ENCODE peak calls at places on chromosomes 7 and 10, in nine cellular contexts. One of them, this sample, is unnamed.

GRCh38 chr7:112495820-112496462 is 15.2 kb downstream of the LSMEM1 start:
- DNase-seq in CD14-positive monocyte: no peak
- DNase-seq in CD8-positive, alpha-beta T cell: peak
- DNase-seq in upper lobe of left lung: no peak
- DNase-seq in tibial artery: peak
- DNase-seq in fibroblast of mammary gland: peak
- DNase-seq in adrenal gland: peak
- DNase-seq in IMR-90: peak
- DNase-seq in astrocyte: peak
- DNase-seq in this sample: peak

GRCh38 chr10:71547841-71548493 is 151.2 kb downstream of the CDH23 start:
- DNase-seq in CD14-positive monocyte: no peak
- DNase-seq in CD8-positive, alpha-beta T cell: no peak
- DNase-seq in upper lobe of left lung: no peak
- DNase-seq in tibial artery: peak
- DNase-seq in fibroblast of mammary gland: peak
- DNase-seq in adrenal gland: peak
- DNase-seq in IMR-90: peak
- DNase-seq in astrocyte: peak
- DNase-seq in this sample: peak

GRCh38 chr10:124539935-124540641 is 78.5 kb downstream of the LHPP start:
- DNase-seq in CD14-positive monocyte: no peak
- DNase-seq in CD8-positive, alpha-beta T cell: peak
- DNase-seq in upper lobe of left lung: peak
- DNase-seq in tibial artery: peak
- DNase-seq in fibroblast of mammary gland: peak
- DNase-seq in adrenal gland: peak
- DNase-seq in IMR-90: peak
- DNase-seq in astrocyte: no peak
- DNase-seq in this sample: peak

GRCh38 chr7:130356121-130356759 is 11.6 kb downstream of the CPA5 start:
- DNase-seq in CD14-positive monocyte: peak
- DNase-seq in CD8-positive, alpha-beta T cell: no peak
- DNase-seq in upper lobe of left lung: no peak
- DNase-seq in tibial artery: peak
- DNase-seq in fibroblast of mammary gland: peak
- DNase-seq in adrenal gland: peak
- DNase-seq in IMR-90: peak
- DNase-seq in astrocyte: peak
- DNase-seq in this sample: peak

GRCh38 chr10:127198307-127198706 is 1.9 kb upstream of the INSYN2A start:
- DNase-seq in CD14-positive monocyte: no peak
- DNase-seq in CD8-positive, alpha-beta T cell: no peak
- DNase-seq in upper lobe of left lung: no peak
- DNase-seq in tibial artery: no peak
- DNase-seq in fibroblast of mammary gland: no peak
- DNase-seq in adrenal gland: no peak
- DNase-seq in IMR-90: no peak
- DNase-seq in astrocyte: no peak
- DNase-seq in this sample: no peak

GRCh38 chr10:11295492-11295891 is 277.8 kb downstream of the CELF2 start:
- DNase-seq in CD14-positive monocyte: no peak
- DNase-seq in CD8-positive, alpha-beta T cell: no peak
- DNase-seq in upper lobe of left lung: no peak
- DNase-seq in tibial artery: no peak
- DNase-seq in fibroblast of mammary gland: no peak
- DNase-seq in adrenal gland: no peak
- DNase-seq in IMR-90: no peak
- DNase-seq in astrocyte: no peak
- DNase-seq in this sample: no peak

GRCh38 chr10:132746386-132746785 is 39.6 kb downstream of the NKX6-2 start:
- DNase-seq in CD14-positive monocyte: no peak
- DNase-seq in CD8-positive, alpha-beta T cell: no peak
- DNase-seq in upper lobe of left lung: peak
- DNase-seq in tibial artery: no peak
- DNase-seq in fibroblast of mammary gland: no peak
- DNase-seq in adrenal gland: no peak
- DNase-seq in IMR-90: no peak
- DNase-seq in astrocyte: no peak
- DNase-seq in this sample: no peak

GRCh38 chr7:75575488-75576112 is 83.5 kb downstream of the SPDYE5 start:
- DNase-seq in CD14-positive monocyte: no peak
- DNase-seq in CD8-positive, alpha-beta T cell: no peak
- DNase-seq in upper lobe of left lung: no peak
- DNase-seq in tibial artery: no peak
- DNase-seq in fibroblast of mammary gland: peak
- DNase-seq in adrenal gland: no peak
- DNase-seq in IMR-90: no peak
- DNase-seq in astrocyte: no peak
- DNase-seq in this sample: no peak

GRCh38 chr10:29681700-29682444 is 47.1 kb upstream of the SVIL start:
- DNase-seq in CD14-positive monocyte: peak
- DNase-seq in CD8-positive, alpha-beta T cell: peak
- DNase-seq in upper lobe of left lung: no peak
- DNase-seq in tibial artery: peak
- DNase-seq in fibroblast of mammary gland: no peak
- DNase-seq in adrenal gland: no peak
- DNase-seq in IMR-90: no peak
- DNase-seq in astrocyte: no peak
- DNase-seq in this sample: no peak

GRCh38 chr10:110404825-110405224 is 92.9 kb upstream of the DUSP5 start:
- DNase-seq in CD14-positive monocyte: no peak
- DNase-seq in CD8-positive, alpha-beta T cell: no peak
- DNase-seq in upper lobe of left lung: no peak
- DNase-seq in tibial artery: no peak
- DNase-seq in fibroblast of mammary gland: no peak
- DNase-seq in adrenal gland: no peak
- DNase-seq in IMR-90: no peak
- DNase-seq in astrocyte: no peak
- DNase-seq in this sample: no peak

GRCh38 chr7:1246871-1247526 is 14.3 kb downstream of the UNCX start:
- DNase-seq in CD14-positive monocyte: no peak
- DNase-seq in CD8-positive, alpha-beta T cell: no peak
- DNase-seq in upper lobe of left lung: peak
- DNase-seq in tibial artery: no peak
- DNase-seq in fibroblast of mammary gland: no peak
- DNase-seq in adrenal gland: no peak
- DNase-seq in IMR-90: no peak
- DNase-seq in astrocyte: no peak
- DNase-seq in this sample: no peak

GRCh38 chr7:92631830-92632487 is 41.8 kb upstream of the FAM133B start:
- DNase-seq in CD14-positive monocyte: no peak
- DNase-seq in CD8-positive, alpha-beta T cell: no peak
- DNase-seq in upper lobe of left lung: no peak
- DNase-seq in tibial artery: no peak
- DNase-seq in fibroblast of mammary gland: no peak
- DNase-seq in adrenal gland: no peak
- DNase-seq in IMR-90: no peak
- DNase-seq in astrocyte: no peak
- DNase-seq in this sample: no peak

GRCh38 chr10:125208854-125209545 is 48.6 kb upstream of the CTBP2 start:
- DNase-seq in CD14-positive monocyte: no peak
- DNase-seq in CD8-positive, alpha-beta T cell: no peak
- DNase-seq in upper lobe of left lung: no peak
- DNase-seq in tibial artery: no peak
- DNase-seq in fibroblast of mammary gland: no peak
- DNase-seq in adrenal gland: no peak
- DNase-seq in IMR-90: no peak
- DNase-seq in astrocyte: no peak
- DNase-seq in this sample: no peak

GRCh38 chr10:91759581-91759986 is 38.6 kb upstream of the TNKS2 start:
- DNase-seq in CD14-positive monocyte: no peak
- DNase-seq in CD8-positive, alpha-beta T cell: no peak
- DNase-seq in upper lobe of left lung: no peak
- DNase-seq in tibial artery: no peak
- DNase-seq in fibroblast of mammary gland: peak
- DNase-seq in adrenal gland: no peak
- DNase-seq in IMR-90: peak
- DNase-seq in astrocyte: peak
- DNase-seq in this sample: peak

GRCh38 chr7:37531225-37531624 is 82.6 kb upstream of the ELMO1 start:
- DNase-seq in CD14-positive monocyte: no peak
- DNase-seq in CD8-positive, alpha-beta T cell: no peak
- DNase-seq in upper lobe of left lung: no peak
- DNase-seq in tibial artery: no peak
- DNase-seq in fibroblast of mammary gland: no peak
- DNase-seq in adrenal gland: no peak
- DNase-seq in IMR-90: no peak
- DNase-seq in astrocyte: no peak
- DNase-seq in this sample: no peak

GRCh38 chr10:70425096-70425495 is 16.4 kb downstream of the NODAL start:
- DNase-seq in CD14-positive monocyte: no peak
- DNase-seq in CD8-positive, alpha-beta T cell: no peak
- DNase-seq in upper lobe of left lung: no peak
- DNase-seq in tibial artery: no peak
- DNase-seq in fibroblast of mammary gland: no peak
- DNase-seq in adrenal gland: no peak
- DNase-seq in IMR-90: no peak
- DNase-seq in astrocyte: no peak
- DNase-seq in this sample: no peak

GRCh38 chr10:125010362-125010761 is 68.4 kb downstream of the ZRANB1 start:
- DNase-seq in CD14-positive monocyte: no peak
- DNase-seq in CD8-positive, alpha-beta T cell: no peak
- DNase-seq in upper lobe of left lung: no peak
- DNase-seq in tibial artery: peak
- DNase-seq in fibroblast of mammary gland: no peak
- DNase-seq in adrenal gland: no peak
- DNase-seq in IMR-90: no peak
- DNase-seq in astrocyte: no peak
- DNase-seq in this sample: no peak

GRCh38 chr7:97298561-97298960 is 181.1 kb downstream of the SDHAF3 start:
- DNase-seq in CD14-positive monocyte: no peak
- DNase-seq in CD8-positive, alpha-beta T cell: no peak
- DNase-seq in upper lobe of left lung: no peak
- DNase-seq in tibial artery: no peak
- DNase-seq in fibroblast of mammary gland: peak
- DNase-seq in adrenal gland: no peak
- DNase-seq in IMR-90: no peak
- DNase-seq in astrocyte: peak
- DNase-seq in this sample: peak

GRCh38 chr10:32985781-32986350 is 27.8 kb upstream of the ITGB1 start:
- DNase-seq in CD14-positive monocyte: peak
- DNase-seq in CD8-positive, alpha-beta T cell: no peak
- DNase-seq in upper lobe of left lung: no peak
- DNase-seq in tibial artery: no peak
- DNase-seq in fibroblast of mammary gland: peak
- DNase-seq in adrenal gland: no peak
- DNase-seq in IMR-90: peak
- DNase-seq in astrocyte: peak
- DNase-seq in this sample: peak

GRCh38 chr7:141486959-141487358 is 64.3 kb upstream of the AGK start:
- DNase-seq in CD14-positive monocyte: no peak
- DNase-seq in CD8-positive, alpha-beta T cell: no peak
- DNase-seq in upper lobe of left lung: no peak
- DNase-seq in tibial artery: no peak
- DNase-seq in fibroblast of mammary gland: no peak
- DNase-seq in adrenal gland: no peak
- DNase-seq in IMR-90: no peak
- DNase-seq in astrocyte: no peak
- DNase-seq in this sample: no peak

GRCh38 chr10:132158122-132158741 is 28.5 kb upstream of the DPYSL4 start:
- DNase-seq in CD14-positive monocyte: no peak
- DNase-seq in CD8-positive, alpha-beta T cell: no peak
- DNase-seq in upper lobe of left lung: no peak
- DNase-seq in tibial artery: no peak
- DNase-seq in fibroblast of mammary gland: no peak
- DNase-seq in adrenal gland: no peak
- DNase-seq in IMR-90: no peak
- DNase-seq in astrocyte: no peak
- DNase-seq in this sample: no peak

GRCh38 chr10:98886686-98887085 is 349.0 kb downstream of the HPSE2 start:
- DNase-seq in CD14-positive monocyte: no peak
- DNase-seq in CD8-positive, alpha-beta T cell: no peak
- DNase-seq in upper lobe of left lung: no peak
- DNase-seq in tibial artery: no peak
- DNase-seq in fibroblast of mammary gland: peak
- DNase-seq in adrenal gland: no peak
- DNase-seq in IMR-90: peak
- DNase-seq in astrocyte: no peak
- DNase-seq in this sample: peak

DNA sequence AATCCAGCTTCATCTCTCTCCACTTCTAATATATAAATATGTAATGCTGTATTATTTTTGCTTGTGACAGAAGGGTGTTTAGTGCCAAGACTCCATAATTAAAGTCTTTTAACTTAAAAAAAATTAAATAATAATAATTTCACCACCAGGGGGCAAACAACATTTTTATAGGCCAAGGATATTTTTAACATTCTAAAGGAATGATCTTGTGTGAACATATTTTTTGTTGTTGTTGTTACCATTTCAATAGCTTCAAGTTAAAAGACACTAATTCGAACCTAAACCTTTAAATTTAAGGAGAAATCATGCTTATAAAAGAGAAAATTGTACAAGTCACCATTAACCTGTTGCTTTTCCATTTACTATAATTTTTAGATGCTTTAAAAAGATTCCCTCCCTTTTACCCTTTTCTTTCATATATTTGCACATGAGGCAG is 7.5 kb upstream of the DNAJC1 start:
- DNase-seq in CD14-positive monocyte: no peak
- DNase-seq in CD8-positive, alpha-beta T cell: no peak
- DNase-seq in upper lobe of left lung: no peak
- DNase-seq in tibial artery: no peak
- DNase-seq in fibroblast of mammary gland: peak
- DNase-seq in adrenal gland: no peak
- DNase-seq in IMR-90: peak
- DNase-seq in astrocyte: no peak
- DNase-seq in this sample: peak
- TF ChIP-seq CTCF in CD14-positive monocyte: peak
- TF ChIP-seq CTCF in CD8-positive, alpha-beta T cell: peak
- TF ChIP-seq CTCF in upper lobe of left lung: peak
- TF ChIP-seq CTCF in tibial artery: peak
- TF ChIP-seq CTCF in fibroblast of mammary gland: peak
- TF ChIP-seq CTCF in adrenal gland: peak
- TF ChIP-seq CTCF in IMR-90: peak
- TF ChIP-seq CTCF in astrocyte: peak
- TF ChIP-seq CTCF in this sample: peak

GRCh38 chr7:149872419-149873073 is 1.2 kb upstream of the ATP6V0E2 start:
- DNase-seq in CD14-positive monocyte: peak
- DNase-seq in CD8-positive, alpha-beta T cell: no peak
- DNase-seq in upper lobe of left lung: no peak
- DNase-seq in tibial artery: peak
- DNase-seq in fibroblast of mammary gland: peak
- DNase-seq in adrenal gland: peak
- DNase-seq in IMR-90: peak
- DNase-seq in astrocyte: peak
- DNase-seq in this sample: peak
- TF ChIP-seq CTCF in CD14-positive monocyte: no peak
- TF ChIP-seq CTCF in CD8-positive, alpha-beta T cell: no peak
- TF ChIP-seq CTCF in upper lobe of left lung: peak
- TF ChIP-seq CTCF in tibial artery: no peak
- TF ChIP-seq CTCF in fibroblast of mammary gland: peak
- TF ChIP-seq CTCF in adrenal gland: peak
- TF ChIP-seq CTCF in IMR-90: peak
- TF ChIP-seq CTCF in astrocyte: peak
- TF ChIP-seq CTCF in this sample: peak

GRCh38 chr7:123748734-123749536 is at the start of gene WASL:
- DNase-seq in CD14-positive monocyte: peak
- DNase-seq in CD8-positive, alpha-beta T cell: peak
- DNase-seq in upper lobe of left lung: peak
- DNase-seq in tibial artery: peak
- DNase-seq in fibroblast of mammary gland: peak
- DNase-seq in adrenal gland: peak
- DNase-seq in IMR-90: peak
- DNase-seq in astrocyte: peak
- DNase-seq in this sample: peak
- TF ChIP-seq CTCF in CD14-positive monocyte: no peak
- TF ChIP-seq CTCF in CD8-positive, alpha-beta T cell: no peak
- TF ChIP-seq CTCF in upper lobe of left lung: no peak
- TF ChIP-seq CTCF in tibial artery: no peak
- TF ChIP-seq CTCF in fibroblast of mammary gland: no peak
- TF ChIP-seq CTCF in adrenal gland: no peak
- TF ChIP-seq CTCF in IMR-90: peak
- TF ChIP-seq CTCF in astrocyte: no peak
- TF ChIP-seq CTCF in this sample: no peak

GRCh38 chr10:24727811-24728210 is 4.1 kb upstream of the ARHGAP21 start:
- DNase-seq in CD14-positive monocyte: no peak
- DNase-seq in CD8-positive, alpha-beta T cell: no peak
- DNase-seq in upper lobe of left lung: no peak
- DNase-seq in tibial artery: no peak
- DNase-seq in fibroblast of mammary gland: no peak
- DNase-seq in adrenal gland: no peak
- DNase-seq in IMR-90: no peak
- DNase-seq in astrocyte: no peak
- DNase-seq in this sample: peak
- TF ChIP-seq CTCF in CD14-positive monocyte: no peak
- TF ChIP-seq CTCF in CD8-positive, alpha-beta T cell: no peak
- TF ChIP-seq CTCF in upper lobe of left lung: no peak
- TF ChIP-seq CTCF in tibial artery: no peak
- TF ChIP-seq CTCF in fibroblast of mammary gland: peak
- TF ChIP-seq CTCF in adrenal gland: peak
- TF ChIP-seq CTCF in IMR-90: peak
- TF ChIP-seq CTCF in astrocyte: peak
- TF ChIP-seq CTCF in this sample: peak